ENCODE peak calls at places on chromosomes 5 and 9, in four cellular contexts. L is fibroblast of pulmonary artery; A is stimulated activated CD4-positive, alpha-beta T cell treated with anti-CD3 and anti-CD28 coated beads, Interleukin-1b, Interleukin-23, amount 100 ng/mL, for 24 hours; C is NCI-H1417. U is an unnamed sample.

GRCh38 chr5:159448-160172 is 31.7 kb upstream of the LRRC14B start:
- DNase-seq in L (peak), A (no peak), C (no peak), U (no peak)

GRCh38 chr5:143142596-143143435 is 260.7 kb downstream of the NR3C1 start:
- DNase-seq in L (peak), A (no peak), C (peak), U (no peak)

GRCh38 chr9:135714242-135715055 is 12.5 kb downstream of the KCNT1 start:
- DNase-seq in L (no peak), A (no peak), C (no peak), U (no peak)

GRCh38 chr5:143183989-143184388 is 219.5 kb downstream of the NR3C1 start:
- DNase-seq in L (no peak), A (no peak), C (no peak), U (no peak)

GRCh38 chr9:113631811-113632665 is 168.5 kb downstream of the RGS3 start:
- DNase-seq in L (no peak), A (no peak), C (no peak), U (no peak)

GRCh38 chr5:8517461-8517860 is 648.5 kb downstream of the MTRR start:
- DNase-seq in L (peak), A (no peak), C (no peak), U (no peak)

GRCh38 chr5:15691536-15691935 is 191.6 kb downstream of the FBXL7 start:
- DNase-seq in L (no peak), A (no peak), C (no peak), U (no peak)

GRCh38 chr9:137052998-137053943 is 590 bp downstream of the ENTPD2 start:
- DNase-seq in L (no peak), A (no peak), C (no peak), U (no peak)

GRCh38 chr9:121300283-121301119 is 32.5 kb downstream of the GSN start:
- DNase-seq in L (no peak), A (no peak), C (no peak), U (no peak)

GRCh38 chr9:89175739-89176360 is 2.8 kb downstream of the SHC3 start:
- DNase-seq in L (peak), A (no peak), C (no peak), U (no peak)

GRCh38 chr5:54315736-54316135 is 5.4 kb upstream of the ARL15 start:
- DNase-seq in L (no peak), A (no peak), C (no peak), U (no peak)

GRCh38 chr5:31346896-31347557 is 153.5 kb downstream of the CDH6 start:
- DNase-seq in L (no peak), A (no peak), C (no peak), U (no peak)

GRCh38 chr9:4508246-4508906 is 18.1 kb downstream of the SLC1A1 start:
- DNase-seq in L (peak), A (no peak), C (no peak), U (peak)

GRCh38 chr9:128917151-128917849 is 3.5 kb upstream of the PHYHD1 start:
- DNase-seq in L (peak), A (no peak), C (no peak), U (no peak)

GRCh38 chr5:79301046-79301712 is 65.2 kb downstream of the JMY start:
- DNase-seq in L (peak), A (no peak), C (no peak), U (no peak)

GRCh38 chr9:110641350-110641749 is 27.2 kb upstream of the MUSK start:
- DNase-seq in L (no peak), A (no peak), C (no peak), U (no peak)

GRCh38 chr9:109311731-109312130 is 9.1 kb downstream of the EPB41L4B start:
- DNase-seq in L (no peak), A (no peak), C (no peak), U (no peak)

GRCh38 chr9:34771023-34771422 is 61.1 kb upstream of the CCL21 start:
- DNase-seq in L (peak), A (no peak), C (no peak), U (peak)

GRCh38 chr5:174281089-174281488 is 235.6 kb downstream of the NSG2 start:
- DNase-seq in L (no peak), A (no peak), C (no peak), U (no peak)

GRCh38 chr9:10612649-10613398 is at the start of gene PTPRD:
- DNase-seq in L (peak), A (no peak), C (peak), U (no peak)

GRCh38 chr9:82081507-82081906 is 92.9 kb downstream of the SPATA31D1 start:
- DNase-seq in L (no peak), A (no peak), C (no peak), U (no peak)

GRCh38 chr5:133926960-133927615 is 41.3 kb downstream of the C5orf15 start:
- DNase-seq in L (no peak), A (no peak), C (no peak), U (no peak)

GRCh38 chr5:87300176-87300575 is 32.5 kb downstream of the RASA1 start:
- DNase-seq in L (no peak), A (no peak), C (no peak), U (no peak)

GRCh38 chr9:92501671-92502393 is 19.5 kb upstream of the ASPN start:
- DNase-seq in L (peak), A (no peak), C (peak), U (peak)

GRCh38 chr5:110727025-110727314 is 499 bp upstream of the TMEM232 start:
- DNase-seq in L (no peak), A (no peak), C (no peak), U (peak)

GRCh38 chr9:33287087-33287490 is 3.2 kb upstream of the NFX1 start:
- DNase-seq in L (peak), A (peak), C (peak), U (peak)

GRCh38 chr9:18821794-18822193 is 211.2 kb downstream of the SAXO1 start:
- DNase-seq in L (no peak), A (no peak), C (no peak), U (peak)

GRCh38 chr9:129405089-129405830 is 215.6 kb downstream of the C9orf50 start:
- DNase-seq in L (peak), A (no peak), C (no peak), U (no peak)

GRCh38 chr5:57327934-57328333 is 154.1 kb downstream of the GPBP1 start:
- DNase-seq in L (peak), A (no peak), C (no peak), U (peak)

GRCh38 chr9:120937596-120937995 is 11.0 kb upstream of the TRAF1 start:
- DNase-seq in L (peak), A (no peak), C (no peak), U (no peak)

GRCh38 chr9:124078641-124079040 is 67.1 kb downstream of the LHX2 start:
- DNase-seq in L (peak), A (no peak), C (no peak), U (no peak)

GRCh38 chr9:37480759-37481158 is 5.0 kb upstream of the POLR1E start:
- DNase-seq in L (no peak), A (no peak), C (no peak), U (no peak)

U was measured in LoVo.